ENCODE peak calls at places on chromosomes 12 and 14, in seven cellular contexts. N is thoracic aorta, D is sigmoid colon, C is endothelial cell of umbilical vein, M is NT2/D1, Y is HFF-Myc, P is MM.1S. V is an unnamed sample.

GRCh38 chr14:68181395-68182326 is 362.1 kb downstream of the RAD51B start:
- DNase-seq in C (peak), N (no peak), Y (no peak), P (no peak), D (no peak), M (no peak), V (no peak)

GRCh38 chr14:52844262-52845060 is 53.1 kb upstream of the GNPNAT1 start:
- DNase-seq in M (peak), P (no peak), C (peak), Y (no peak), N (no peak), D (no peak), V (no peak)

GRCh38 chr12:6333566-6333965 is 8.3 kb downstream of the TNFRSF1A start:
- DNase-seq in Y (no peak), P (no peak), D (no peak), M (no peak), N (no peak), C (no peak), V (no peak)

GRCh38 chr14:95066427-95066986 is 90.8 kb downstream of the DICER1 start:
- DNase-seq in P (no peak), Y (no peak), C (no peak), D (peak), N (no peak), M (no peak), V (no peak)

GRCh38 chr12:92624236-92624635 is 78.6 kb upstream of the PLEKHG7 start:
- DNase-seq in M (no peak), N (no peak), Y (no peak), C (peak), P (no peak), D (no peak), V (no peak)

GRCh38 chr14:83556746-83557460 is 1973.0 kb upstream of the FLRT2 start:
- DNase-seq in Y (peak), N (no peak), P (no peak), C (peak), D (no peak), M (no peak), V (no peak)

GRCh38 chr12:69252033-69252432 is 12.7 kb downstream of the CPSF6 start:
- DNase-seq in M (no peak), P (no peak), Y (no peak), D (no peak), N (no peak), C (no peak), V (no peak)

GRCh38 chr14:58805057-58805456 is 167.3 kb downstream of the DACT1 start:
- DNase-seq in N (no peak), C (no peak), D (no peak), M (no peak), P (no peak), Y (no peak), V (no peak)

GRCh38 chr12:22797686-22798085 is 172.7 kb downstream of the ETNK1 start:
- DNase-seq in D (no peak), N (no peak), Y (no peak), C (no peak), P (no peak), M (no peak), V (no peak)

GRCh38 chr12:64099430-64099829 is 122.7 kb downstream of the KICS2 start:
- DNase-seq in M (no peak), N (no peak), D (peak), P (no peak), C (peak), Y (peak), V (peak)

GRCh38 chr14:78399316-78399889 is 229.2 kb downstream of the NRXN3 start:
- DNase-seq in C (no peak), M (no peak), N (no peak), P (no peak), Y (no peak), D (no peak), V (no peak)

GRCh38 chr14:103519043-103519836 is 3.4 kb downstream of the CKB start:
- DNase-seq in C (no peak), P (no peak), M (no peak), Y (no peak), D (peak), N (no peak), V (no peak)

GRCh38 chr12:32586390-32586789 is 92.7 kb upstream of the DNM1L start:
- DNase-seq in P (no peak), N (no peak), D (no peak), Y (peak), C (peak), M (no peak), V (no peak)

GRCh38 chr12:113131556-113131955 is 4.0 kb downstream of the RASAL1 start:
- DNase-seq in M (no peak), Y (no peak), D (no peak), P (no peak), N (no peak), C (no peak), V (no peak)

GRCh38 chr12:93776581-93777018 is 99.4 kb downstream of the CRADD start:
- DNase-seq in M (no peak), Y (no peak), C (no peak), N (no peak), D (no peak), P (no peak), V (peak)

GRCh38 chr14:95293474-95293873 is 26.2 kb downstream of the CLMN start:
- DNase-seq in D (no peak), N (no peak), P (no peak), C (no peak), M (no peak), Y (no peak), V (no peak)

GRCh38 chr12:48795550-48796455 is 6.9 kb upstream of the ADCY6 start:
- DNase-seq in Y (peak), N (no peak), D (peak), P (peak), C (peak), M (peak), V (no peak)

GRCh38 chr14:95018845-95019244 is 138.5 kb downstream of the DICER1 start:
- DNase-seq in C (no peak), M (no peak), D (no peak), Y (no peak), N (no peak), P (no peak), V (no peak)

GRCh38 chr14:67962215-67962644 is 142.7 kb downstream of the RAD51B start:
- DNase-seq in N (no peak), C (no peak), D (no peak), P (no peak), Y (no peak), M (no peak), V (no peak)

GRCh38 chr14:102776761-102777710 is at the start of gene TRAF3:
- DNase-seq in M (no peak), N (no peak), C (peak), Y (no peak), P (peak), D (peak), V (no peak)

GRCh38 chr12:115646210-115646609 is 631.3 kb downstream of the MED13L start:
- DNase-seq in P (no peak), D (no peak), C (no peak), M (no peak), Y (no peak), N (no peak), V (no peak)

GRCh38 chr14:104326848-104327247 is 188.5 kb downstream of the KIF26A start:
- DNase-seq in M (no peak), D (no peak), N (no peak), P (no peak), Y (no peak), C (no peak), V (no peak)

GRCh38 chr14:85566603-85567002 is 36.7 kb downstream of the FLRT2 start:
- DNase-seq in N (no peak), D (no peak), P (no peak), M (no peak), C (peak), Y (peak), V (peak)

GRCh38 chr12:115354476-115354890 is 670.5 kb upstream of the TBX3 start:
- DNase-seq in Y (no peak), P (peak), C (peak), D (no peak), M (no peak), N (no peak), V (no peak)

GRCh38 chr12:101781834-101782543 is 42.7 kb upstream of the SYCP3 start:
- DNase-seq in M (no peak), Y (no peak), N (no peak), C (no peak), P (no peak), D (no peak), V (peak)

GRCh38 chr12:56350662-56351061 is 9.2 kb downstream of the STAT2 start:
- DNase-seq in C (no peak), Y (no peak), D (no peak), P (no peak), M (no peak), N (no peak), V (no peak)

DNA sequence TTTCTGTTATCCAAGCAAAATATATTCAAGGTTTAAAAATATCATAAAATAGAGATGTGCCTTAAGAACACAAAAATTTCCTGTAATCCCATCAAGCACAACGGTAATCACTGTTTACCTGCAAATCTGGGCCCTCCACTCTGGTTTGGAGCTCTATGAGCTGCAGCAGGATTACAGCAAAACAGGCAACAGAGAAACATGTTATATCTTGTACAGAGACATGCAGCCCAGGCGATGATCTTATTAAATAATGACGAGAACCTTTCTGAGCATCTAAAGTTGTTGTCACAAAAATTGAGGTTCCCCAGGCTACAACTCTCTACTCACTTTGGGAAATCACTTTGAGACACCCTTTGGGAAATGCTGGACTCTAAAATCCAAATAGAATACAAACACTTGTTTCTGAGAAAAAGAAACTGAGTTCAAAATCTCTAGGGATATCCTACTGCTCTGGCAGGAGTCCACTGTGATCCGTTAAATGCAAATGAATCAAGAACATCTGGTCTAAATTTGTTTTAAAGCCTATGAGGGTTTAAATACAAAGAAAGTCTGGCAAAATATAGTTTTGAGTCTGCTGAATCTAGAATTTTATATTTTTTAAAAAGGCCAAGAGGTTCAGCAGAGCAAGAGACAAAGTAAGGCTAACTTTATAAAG is 36.3 kb downstream of the STON2 start:
- DNase-seq in N (no peak), Y (peak), D (no peak), M (no peak), C (no peak), P (no peak), V (no peak)
- H3K4me3 ChIP-seq in N (no peak), Y (no peak), D (no peak), M (no peak), C (no peak), P (no peak), V (no peak)

GRCh38 chr14:93332032-93332852 is 594 bp downstream of the BTBD7 start:
- DNase-seq in C (peak), Y (no peak), N (no peak), D (peak), M (no peak), P (peak), V (no peak)

GRCh38 chr14:93331375-93332031 is 1.3 kb downstream of the BTBD7 start:
- DNase-seq in M (no peak), D (no peak), Y (no peak), C (peak), P (no peak), N (no peak), V (no peak)

GRCh38 chr14:93328546-93328945 is 4.3 kb downstream of the BTBD7 start:
- DNase-seq in D (no peak), N (no peak), C (no peak), P (no peak), Y (no peak), M (no peak), V (no peak)

GRCh38 chr14:93330609-93331000 is 2.2 kb downstream of the BTBD7 start:
- DNase-seq in D (no peak), N (no peak), M (no peak), Y (no peak), P (no peak), C (no peak), V (no peak)

DNA sequence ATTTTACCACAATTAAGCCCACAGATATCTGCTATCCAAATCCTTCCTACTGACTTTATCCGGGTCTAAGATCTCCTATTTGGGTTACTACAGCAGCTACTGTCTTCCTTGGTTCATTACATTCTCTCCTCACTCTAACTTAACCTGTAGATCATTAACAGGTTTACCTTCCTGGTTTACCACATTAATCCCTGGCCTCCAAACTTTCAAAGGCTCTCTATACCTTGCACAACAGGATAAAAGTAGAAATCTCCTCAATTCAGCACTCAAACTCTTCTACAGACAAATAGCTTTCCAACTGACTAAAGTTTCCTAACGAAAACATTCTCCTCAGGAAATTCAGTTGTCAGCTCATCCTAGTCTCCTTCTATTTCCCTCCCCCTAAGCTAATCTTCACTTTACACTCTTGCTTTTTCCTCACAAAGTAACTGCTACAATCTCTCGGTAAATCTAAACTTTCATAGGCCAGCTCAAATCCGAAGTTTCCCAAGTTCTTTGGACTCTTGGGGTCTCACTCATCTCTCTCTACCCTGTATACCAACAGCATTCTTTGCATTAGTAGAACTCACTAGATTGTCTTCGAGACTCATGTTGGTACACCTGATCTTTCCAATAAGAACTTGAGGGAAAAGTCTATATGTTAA is 2.7 kb downstream of the BTBD7 start:
- DNase-seq in Y (no peak), P (no peak), C (peak), D (no peak), M (no peak), N (no peak), V (no peak)
- H3K4me3 ChIP-seq in Y (no peak), P (peak), C (no peak), D (no peak), M (no peak), N (no peak), V (no peak)

DNA sequence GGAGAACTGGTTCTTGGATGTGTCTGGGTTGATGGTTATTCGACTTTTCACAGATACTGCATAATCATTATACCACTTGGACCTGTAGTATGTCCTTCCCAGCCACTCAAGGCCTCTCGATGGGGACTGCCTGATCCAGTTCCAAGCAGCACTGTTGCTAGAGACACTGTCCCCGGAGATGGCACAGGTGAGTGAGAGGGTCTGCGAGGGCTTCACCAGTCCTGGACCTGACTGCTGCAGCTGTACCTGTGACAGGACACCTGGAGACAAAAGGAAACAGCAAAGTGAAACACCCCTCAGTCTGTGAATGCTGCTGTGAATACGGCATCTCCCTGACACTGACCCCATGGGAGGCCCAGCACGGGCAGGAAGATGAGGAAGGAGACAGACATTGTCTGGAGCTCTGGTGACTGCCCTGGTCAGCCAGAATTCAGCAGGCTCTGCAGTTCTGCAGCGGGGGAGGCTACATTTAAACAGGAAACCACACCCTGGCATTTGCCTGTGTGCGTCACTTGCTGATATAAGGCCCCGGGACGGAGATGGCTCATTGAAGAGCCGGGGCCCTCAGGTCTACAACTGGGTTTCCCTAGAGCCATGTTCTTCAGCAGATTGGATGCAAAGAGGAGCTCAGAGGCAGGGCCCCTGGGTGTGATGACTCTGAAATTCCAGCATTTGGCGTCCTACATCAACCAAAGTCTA is 413.6 kb downstream of the TMEM121 start:
- DNase-seq in C (no peak), P (no peak), N (no peak), M (no peak), Y (no peak), D (peak), V (no peak)
- H3K4me3 ChIP-seq in C (no peak), P (no peak), N (no peak), M (no peak), Y (no peak), D (no peak), V (no peak)

GRCh38 chr14:45621731-45622130 is 368.7 kb upstream of the MIS18BP1 start:
- DNase-seq in Y (no peak), M (no peak), C (no peak), N (no peak), D (no peak), P (no peak), V (no peak)
- H3K4me3 ChIP-seq in Y (no peak), M (no peak), C (no peak), N (no peak), D (no peak), P (no peak), V (no peak)

GRCh38 chr12:132204822-132205270 is 60.6 kb downstream of the NOC4L start:
- DNase-seq in M (no peak), D (no peak), P (no peak), C (no peak), Y (no peak), N (no peak), V (no peak)
- H3K4me3 ChIP-seq in M (no peak), D (no peak), P (no peak), C (no peak), Y (no peak), N (peak), V (no peak)

GRCh38 chr12:54018608-54018984 is 9.6 kb upstream of the HOXC6 start:
- DNase-seq in D (no peak), N (no peak), C (no peak), Y (no peak), P (no peak), M (no peak), V (no peak)
- H3K4me3 ChIP-seq in D (no peak), N (peak), C (no peak), Y (peak), P (no peak), M (peak), V (peak)

GRCh38 chr12:128471491-128471890 is 204.5 kb downstream of the TMEM132C start:
- DNase-seq in Y (no peak), C (no peak), N (no peak), P (no peak), D (no peak), M (no peak), V (no peak)
- H3K4me3 ChIP-seq in Y (no peak), C (no peak), N (no peak), P (no peak), D (no peak), M (no peak), V (no peak)

DNA sequence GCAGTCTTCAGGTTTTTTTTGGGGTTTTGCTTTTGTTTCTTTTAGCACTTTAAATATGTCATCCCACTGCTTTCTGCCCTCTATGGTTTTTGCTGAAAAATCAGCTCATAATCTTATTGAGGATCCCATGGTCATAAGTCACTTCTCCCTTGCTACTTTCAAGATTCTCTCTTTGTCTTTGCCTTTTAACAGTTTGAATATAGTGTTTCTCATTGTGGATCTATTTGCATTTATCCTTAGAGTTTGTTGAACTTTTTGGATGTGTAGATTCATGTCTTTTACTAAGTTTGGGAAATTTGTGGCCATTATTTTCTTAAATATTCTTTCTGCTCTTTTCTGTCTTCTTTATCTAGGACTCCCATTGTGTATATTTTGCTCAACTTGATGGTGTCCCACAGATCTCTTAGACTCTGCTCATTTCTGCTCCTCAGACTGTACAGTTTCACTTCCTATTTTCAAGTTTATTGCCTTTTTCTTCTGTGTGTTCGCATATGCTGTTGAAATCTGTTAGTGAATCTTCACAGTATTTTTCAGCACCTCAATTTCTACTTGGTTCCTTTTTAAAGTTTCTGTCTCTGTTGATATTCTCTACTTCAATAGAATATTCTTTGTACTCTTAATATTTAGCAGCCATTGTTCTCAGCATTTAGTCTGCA is 70.8 kb downstream of the WNK1 start:
- DNase-seq in C (no peak), D (no peak), N (no peak), P (peak), M (no peak), Y (no peak), V (no peak)
- H3K4me3 ChIP-seq in C (no peak), D (no peak), N (no peak), P (peak), M (no peak), Y (no peak), V (no peak)

GRCh38 chr12:13197526-13198141 is 1.1 kb downstream of the EMP1 start:
- DNase-seq in M (no peak), D (peak), C (no peak), Y (no peak), P (no peak), N (no peak), V (no peak)
- H3K4me3 ChIP-seq in M (no peak), D (peak), C (peak), Y (peak), P (no peak), N (peak), V (peak)

V was measured in BJ.